ENCODE peak calls at places on chromosomes 5 and 9, in four cellular contexts. R is neuronal stem cell, E is mesenchymal stem cell, U is H1. Y is an unnamed sample.
A peak's percentile ranks its signal among the peaks of the same experiment; 100 is the strongest.

GRCh38 chr5:11906495-11906894 is 2.2 kb upstream of the CTNND2 start:
- DNase-seq in R (no peak), E (no peak), U (no peak), Y (no peak)

GRCh38 chr5:74040065-74040551 is 414.1 kb downstream of the ARHGEF28 start:
- DNase-seq in R (no peak), E (peak; percentile 67), U (no peak), Y (peak; percentile 97)

GRCh38 chr9:93114169-93114983 is 18.4 kb downstream of the CARD19 start:
- DNase-seq in R (no peak), E (no peak), U (no peak), Y (no peak)

GRCh38 chr5:179680780-179681411 is at the start of gene CBY3:
- DNase-seq in R (no peak), E (no peak), U (no peak), Y (no peak)

GRCh38 chr9:136840140-136840876 is 2.0 kb upstream of the AJM1 start:
- DNase-seq in R (no peak), E (no peak), U (no peak), Y (peak; percentile 69)

GRCh38 chr5:130549884-130550552 is 615.0 kb downstream of the HINT1 start:
- DNase-seq in R (no peak), E (peak; percentile 80), U (no peak), Y (no peak)

GRCh38 chr5:160479926-160480325 is 58.3 kb downstream of the PTTG1 start:
- DNase-seq in R (no peak), E (no peak), U (no peak), Y (no peak)

GRCh38 chr5:14178671-14179211 is 35.6 kb downstream of the TRIO start:
- DNase-seq in R (peak; percentile 49), E (peak; percentile 88), U (peak; percentile 31), Y (peak; percentile 34)

GRCh38 chr9:79524266-79524665 is 47.5 kb upstream of the TLE4 start:
- DNase-seq in R (no peak), E (peak; percentile 30), U (no peak), Y (no peak)

GRCh38 chr5:18113724-18114123 is 479.5 kb downstream of the TAF11L14 start:
- DNase-seq in R (no peak), E (no peak), U (no peak), Y (peak; percentile 15)

GRCh38 chr5:4230531-4230904 is 634.9 kb downstream of the IRX1 start:
- DNase-seq in R (peak; percentile 37), E (no peak), U (no peak), Y (no peak)

GRCh38 chr5:39714036-39714698 is 289.4 kb upstream of the DAB2 start:
- DNase-seq in R (peak; percentile 54), E (peak; percentile 74), U (no peak), Y (peak; percentile 82)

GRCh38 chr9:110217656-110218099 is 9.7 kb upstream of the C9orf152 start:
- DNase-seq in R (peak; percentile 11), E (peak; percentile 61), U (no peak), Y (peak; percentile 81)

GRCh38 chr9:135745686-135746324 is 43.8 kb downstream of the KCNT1 start:
- DNase-seq in R (no peak), E (no peak), U (no peak), Y (no peak)

GRCh38 chr9:134221273-134222017 is 57.1 kb upstream of the RNU6ATAC start:
- DNase-seq in R (no peak), E (no peak), U (no peak), Y (no peak)

GRCh38 chr9:27386759-27387158 is 89.8 kb upstream of the EQTN start:
- DNase-seq in R (no peak), E (no peak), U (no peak), Y (peak; percentile 59)

GRCh38 chr5:137220523-137220927 is 278.6 kb downstream of the SPOCK1 start:
- DNase-seq in R (no peak), E (peak; percentile 75), U (peak; percentile 10), Y (peak; percentile 97)

GRCh38 chr5:170216262-170216864 is 16.4 kb upstream of the C5orf58 start:
- DNase-seq in R (no peak), E (peak; percentile 68), U (no peak), Y (no peak)

GRCh38 chr5:54311178-54311811 is 922 bp upstream of the ARL15 start:
- DNase-seq in R (peak; percentile 20), E (peak; percentile 55), U (no peak), Y (peak; percentile 22)

GRCh38 chr9:112341741-112342140 is 8.3 kb upstream of the PTBP3 start:
- DNase-seq in R (no peak), E (no peak), U (no peak), Y (peak; percentile 79)

GRCh38 chr5:179272326-179273073 is 72.8 kb downstream of the ADAMTS2 start:
- DNase-seq in R (no peak), E (no peak), U (no peak), Y (no peak)

GRCh38 chr5:55720188-55720703 is 8.1 kb upstream of the SLC38A9 start:
- DNase-seq in R (no peak), E (no peak), U (no peak), Y (no peak)

GRCh38 chr9:134290603-134291451 is 35.4 kb upstream of the RXRA start:
- DNase-seq in R (no peak), E (no peak), U (no peak), Y (no peak)

GRCh38 chr5:50766462-50766861 is 100.0 kb downstream of the PARP8 start:
- DNase-seq in R (no peak), E (no peak), U (no peak), Y (no peak)

GRCh38 chr5:2746642-2747041 is 4.8 kb downstream of the IRX2 start:
- DNase-seq in R (no peak), E (no peak), U (no peak), Y (peak; percentile 62)

GRCh38 chr9:109817146-109817845 is 37.3 kb downstream of the PALM2AKAP2 start:
- DNase-seq in R (no peak), E (peak; percentile 84), U (no peak), Y (peak; percentile 87)

GRCh38 chr9:4305065-4305481 is 5.2 kb upstream of the GLIS3 start:
- DNase-seq in R (no peak), E (no peak), U (no peak), Y (no peak)

GRCh38 chr9:70261131-70261870 is 2.5 kb downstream of the SMC5 start:
- DNase-seq in R (no peak), E (no peak), U (no peak), Y (peak; percentile 60)

GRCh38 chr9:70004310-70004709 is 39.3 kb upstream of the MAMDC2 start:
- DNase-seq in R (no peak), E (no peak), U (no peak), Y (no peak)

GRCh38 chr5:105057001-105057436 is 1494.4 kb upstream of the NUDT12 start:
- DNase-seq in R (no peak), E (no peak), U (no peak), Y (no peak)

GRCh38 chr9:129469988-129470316 is 150.9 kb downstream of the C9orf50 start:
- DNase-seq in R (no peak), E (no peak), U (no peak), Y (no peak)
- H3K4ac ChIP-seq in R (no peak overlapping the region), E (no peak overlapping the region), U (no peak overlapping the region), Y (no peak overlapping the region)

GRCh38 chr5:158889007-158889406 is 210.7 kb downstream of the EBF1 start:
- DNase-seq in R (no peak), E (no peak), U (no peak), Y (no peak)

GRCh38 chr5:158883502-158883901 is 216.2 kb downstream of the EBF1 start:
- DNase-seq in R (no peak), E (no peak), U (no peak), Y (no peak)

GRCh38 chr5:158884827-158885512 is 214.7 kb downstream of the EBF1 start:
- DNase-seq in R (no peak), E (no peak), U (no peak), Y (no peak)

GRCh38 chr5:158886957-158887356 is 212.8 kb downstream of the EBF1 start:
- DNase-seq in R (no peak), E (no peak), U (no peak), Y (no peak)

DNA sequence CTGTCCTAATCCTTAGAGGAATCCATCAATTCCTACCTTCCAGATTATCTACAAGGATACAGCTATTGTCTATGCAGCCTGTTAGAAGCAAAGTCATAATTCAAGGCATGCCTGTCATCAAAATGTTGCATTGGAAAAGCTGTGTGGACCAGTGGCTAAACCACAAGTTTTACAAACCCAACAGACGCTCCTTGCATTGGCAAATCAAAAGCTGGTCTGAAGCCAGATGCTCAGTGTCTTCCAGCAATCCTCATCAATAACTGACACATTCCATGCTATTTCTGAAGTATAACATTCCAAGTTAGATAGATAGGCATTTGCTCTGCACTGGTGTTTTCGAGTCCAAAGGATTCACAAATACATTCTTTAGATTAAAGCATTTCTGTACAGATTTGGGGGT is 213.6 kb downstream of the EBF1 start:
- DNase-seq in R (no peak), E (peak; percentile 4), U (no peak), Y (no peak)
- H3K4me3 ChIP-seq in R (no peak overlapping the region), E (no peak overlapping the region), U (no peak overlapping the region), Y (no peak overlapping the region)

GRCh38 chr5:33439905-33440481 is 772 bp upstream of the TARS1 start:
- DNase-seq in R (no peak), E (no peak), U (no peak), Y (no peak)

GRCh38 chr5:33438996-33439395 is 1.8 kb upstream of the TARS1 start:
- DNase-seq in R (no peak), E (no peak), U (no peak), Y (peak; percentile 18)

GRCh38 chr5:33441241-33441844 is 578 bp downstream of the TARS1 start:
- DNase-seq in R (no peak), E (no peak), U (no peak), Y (peak; percentile 3)

GRCh38 chr5:33444542-33444941 is 3.8 kb downstream of the TARS1 start:
- DNase-seq in R (no peak), E (no peak), U (no peak), Y (no peak)

DNA sequence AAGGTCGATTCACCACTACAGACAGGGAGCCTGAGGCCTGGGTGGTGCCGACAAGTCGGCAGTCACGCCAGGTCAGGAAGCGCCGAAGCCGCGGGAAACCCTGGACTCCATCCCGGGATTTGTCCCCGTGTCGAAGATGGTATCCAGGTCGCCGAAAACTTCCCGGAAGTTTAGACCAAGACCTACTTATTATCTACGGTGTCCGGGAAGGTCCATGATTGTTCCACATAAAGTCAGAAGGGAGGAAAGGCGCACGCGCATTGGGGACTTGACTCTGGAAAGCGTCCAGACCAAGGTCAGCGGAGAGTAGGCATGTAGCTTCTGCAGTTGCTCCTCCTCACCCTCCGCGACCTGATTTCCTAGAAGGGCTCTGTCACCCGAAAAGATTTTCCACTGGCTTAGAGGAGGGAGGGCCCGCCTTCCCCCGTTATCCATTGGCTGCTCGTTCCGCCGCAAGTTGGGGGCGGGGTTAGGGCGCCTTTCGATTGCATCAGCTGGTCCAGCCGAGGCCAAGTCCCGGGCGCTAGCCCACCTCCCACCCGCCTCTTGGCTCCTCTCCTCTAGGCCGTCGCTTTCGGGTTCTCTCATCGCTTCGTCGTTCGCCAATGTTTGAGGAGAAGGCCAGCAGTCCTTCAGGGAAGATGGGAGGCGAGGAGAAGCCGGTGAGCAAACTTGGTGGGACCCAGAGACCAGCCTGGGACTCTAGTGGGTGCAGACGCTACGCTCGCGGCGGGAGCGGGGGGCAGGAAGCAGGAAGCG is at the start of gene TARS1:
- DNase-seq in R (peak; percentile 98), E (peak; percentile 100), U (peak; percentile 95), Y (peak; percentile 100)
- H2BK12ac ChIP-seq in R (no peak within 1 kb of the TSS), E (peak within 1 kb of the TSS; percentile 86), U (peak within 1 kb of the TSS; percentile 44), Y (no peak within 1 kb of the TSS)

DNA sequence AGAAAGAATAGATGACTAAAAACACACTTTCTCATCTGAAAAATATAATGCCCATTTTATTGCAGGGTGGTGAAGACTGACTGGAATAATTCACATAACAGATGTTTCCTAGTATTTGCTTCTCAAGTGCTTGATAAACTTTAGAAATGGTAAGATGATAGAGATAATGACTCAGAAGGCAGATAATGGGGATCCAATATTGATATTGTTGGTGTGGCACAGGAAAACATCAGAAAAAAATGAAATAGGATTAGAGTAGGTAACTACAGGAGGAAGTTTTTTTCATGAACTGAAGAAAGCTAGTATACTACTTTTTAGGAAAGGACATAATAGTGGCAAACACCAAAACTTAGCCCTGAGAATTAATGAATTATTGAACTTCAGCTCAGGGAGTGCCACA is 20.2 kb upstream of the F2RL2 start:
- DNase-seq in R (no peak), E (no peak), U (no peak), Y (no peak)
- H3K4ac ChIP-seq in R (no peak overlapping the region), E (no peak overlapping the region), U (no peak overlapping the region), Y (no peak overlapping the region)